ENCODE peak calls at places on chromosomes 1 and 21, in eight cellular contexts. T is AG08396, C is aorta, M is transverse colon, R is SJSA1, W is substantia nigra, K is T-cell, P is GM13977. Y is an unnamed sample.

GRCh38 chr1:21537932-21538630 is 28.9 kb downstream of the ALPL start:
- DNase-seq in C (no peak), P (no peak), K (no peak), W (no peak), M (no peak), T (no peak), R (peak), Y (no peak)

GRCh38 chr1:213658508-213658907 is 329.3 kb upstream of the PROX1 start:
- DNase-seq in W (no peak), T (no peak), P (no peak), M (no peak), K (no peak), C (no peak), R (no peak), Y (no peak)

GRCh38 chr1:101203812-101204540 is 32.8 kb upstream of the S1PR1 start:
- DNase-seq in C (no peak), M (no peak), R (no peak), T (peak), K (no peak), P (no peak), W (peak), Y (no peak)

GRCh38 chr1:150152772-150153461 is 3.2 kb downstream of the PLEKHO1 start:
- DNase-seq in P (no peak), R (no peak), K (no peak), C (no peak), T (peak), W (no peak), M (no peak), Y (no peak)

GRCh38 chr1:173206816-173207595 is at the start of gene TNFSF4:
- DNase-seq in P (no peak), C (no peak), K (no peak), R (no peak), W (no peak), M (no peak), T (no peak), Y (no peak)

GRCh38 chr1:109579044-109579443 is 30.6 kb downstream of the GNAI3 start:
- DNase-seq in P (no peak), W (no peak), R (no peak), T (peak), C (no peak), M (no peak), K (no peak), Y (no peak)

GRCh38 chr21:24825348-24825747 is 781.9 kb downstream of the MRPL39 start:
- DNase-seq in C (no peak), K (no peak), W (no peak), T (no peak), M (no peak), R (no peak), P (no peak), Y (no peak)

GRCh38 chr1:28329395-28330153 is 734 bp downstream of the MED18 start:
- DNase-seq in M (peak), W (no peak), P (no peak), K (no peak), R (peak), C (peak), T (no peak), Y (no peak)

GRCh38 chr1:93631626-93632365 is 49.8 kb downstream of the BCAR3 start:
- DNase-seq in R (no peak), T (no peak), K (no peak), W (no peak), C (no peak), P (peak), M (no peak), Y (no peak)

GRCh38 chr1:173052681-173053196 is 2.0 kb upstream of the TNFSF18 start:
- DNase-seq in R (no peak), P (no peak), K (no peak), W (no peak), M (no peak), C (no peak), T (no peak), Y (no peak)

GRCh38 chr1:236421022-236421421 is 26.9 kb downstream of the EDARADD start:
- DNase-seq in R (no peak), T (no peak), W (no peak), C (no peak), M (no peak), P (no peak), K (no peak), Y (no peak)

GRCh38 chr1:245673920-245674414 is 519.2 kb downstream of the KIF26B start:
- DNase-seq in C (no peak), T (peak), M (no peak), R (no peak), P (no peak), K (no peak), W (no peak), Y (no peak)

GRCh38 chr1:81329061-81329460 is 471.7 kb upstream of the ADGRL2 start:
- DNase-seq in R (no peak), T (no peak), C (no peak), W (no peak), K (no peak), P (no peak), M (no peak), Y (no peak)

GRCh38 chr1:3364526-3364925 is 89.9 kb upstream of the ARHGEF16 start:
- DNase-seq in C (no peak), T (no peak), W (no peak), M (no peak), P (no peak), R (no peak), K (no peak), Y (no peak)

GRCh38 chr21:17472167-17472566 is 40.7 kb upstream of the CXADR start:
- DNase-seq in P (no peak), K (no peak), R (no peak), W (no peak), T (no peak), M (no peak), C (no peak), Y (no peak)